ENCODE peak calls at places on chromosomes 5 and 9, in seven cellular contexts. V is ovary, Q is spleen, Y is A549, F is lower leg skin, U is heart left ventricle, A is adrenal gland. M is an unnamed sample.

GRCh38 chr5:59577485-59577884 is 316.0 kb downstream of the PDE4D start:
- DNase-seq in Y (no peak), Q (no peak), V (no peak), F (no peak), A (no peak), U (no peak), M (no peak)

GRCh38 chr9:13213337-13213736 is 66.2 kb downstream of the MPDZ start:
- DNase-seq in Q (no peak), U (no peak), A (no peak), V (no peak), F (no peak), Y (peak; percentile 8), M (no peak)

GRCh38 chr5:77267496-77267895 is 57.0 kb downstream of the PDE8B start:
- DNase-seq in A (no peak), Y (no peak), Q (no peak), F (no peak), U (no peak), V (no peak), M (no peak)

GRCh38 chr5:139271201-139272027 is 22.1 kb upstream of the MATR3 start:
- DNase-seq in V (no peak), Q (no peak), U (no peak), F (no peak), Y (no peak), A (no peak), M (no peak)

GRCh38 chr5:149759986-149760699 is 30.0 kb downstream of the PPARGC1B start:
- DNase-seq in U (no peak), F (no peak), A (no peak), Y (no peak), Q (peak; percentile 50), V (no peak), M (no peak)

GRCh38 chr5:92665506-92665905 is 915.5 kb downstream of the NR2F1-AS1 start:
- DNase-seq in Y (no peak), Q (no peak), V (no peak), A (no peak), U (no peak), F (no peak), M (no peak)

GRCh38 chr5:57429513-57430120 is 53.0 kb downstream of the ACTBL2 start:
- DNase-seq in A (no peak), Y (no peak), Q (no peak), U (no peak), V (no peak), F (no peak), M (no peak)

GRCh38 chr5:122751293-122751753 is 23.6 kb upstream of the SNX2 start:
- DNase-seq in U (no peak), Y (no peak), V (no peak), Q (no peak), F (no peak), A (no peak), M (peak; percentile 42)

GRCh38 chr9:106731910-106732309 is 131.1 kb upstream of the ZNF462 start:
- DNase-seq in F (no peak), V (no peak), Y (no peak), A (no peak), U (no peak), Q (no peak), M (no peak)

GRCh38 chr9:92191801-92192200 is 76.6 kb upstream of the SPTLC1 start:
- DNase-seq in U (no peak), F (no peak), A (no peak), V (no peak), Q (no peak), Y (no peak), M (no peak)

GRCh38 chr9:121026260-121026691 is 23.8 kb downstream of the C5 start:
- DNase-seq in U (no peak), Q (no peak), V (no peak), A (no peak), F (no peak), Y (no peak), M (no peak)

GRCh38 chr9:93697352-93698139 is 121.2 kb downstream of the PHF2 start:
- DNase-seq in F (no peak), V (no peak), Q (peak; percentile 64), Y (no peak), U (peak; percentile 41), A (no peak), M (no peak)

GRCh38 chr9:447230-448025 is 232.8 kb downstream of the DOCK8 start:
- DNase-seq in U (no peak), A (no peak), V (no peak), Y (peak; percentile 55), Q (no peak), F (no peak), M (peak; percentile 52)

GRCh38 chr5:44708611-44709010 is 100.1 kb upstream of the MRPS30 start:
- DNase-seq in A (no peak), U (no peak), Q (no peak), V (no peak), Y (no peak), F (no peak), M (no peak)

GRCh38 chr9:94696545-94696944 is 30.0 kb upstream of the AOPEP start:
- DNase-seq in A (no peak), Q (no peak), Y (no peak), U (no peak), F (no peak), V (no peak), M (no peak)

GRCh38 chr5:172170251-172170701 is 17.7 kb downstream of the STK10 start:
- DNase-seq in Y (no peak), U (no peak), A (no peak), Q (no peak), V (no peak), F (no peak), M (no peak)

GRCh38 chr9:98191210-98191609 is 1.2 kb downstream of the CORO2A start:
- DNase-seq in Q (no peak), F (no peak), Y (no peak), A (no peak), V (no peak), U (no peak), M (no peak)

GRCh38 chr9:70609542-70610286 is 195.3 kb upstream of the KLF9 start:
- DNase-seq in V (no peak), Y (no peak), U (no peak), A (peak; percentile 83), Q (no peak), F (peak; percentile 45), M (peak; percentile 58)

GRCh38 chr5:1570975-1571374 is 47.2 kb upstream of the LPCAT1 start:
- DNase-seq in U (no peak), A (no peak), V (no peak), Q (no peak), F (no peak), Y (no peak), M (no peak)

GRCh38 chr5:79990598-79991507 is at the start of gene MTX3:
- DNase-seq in Q (peak; percentile 94), Y (peak; percentile 75), U (peak; percentile 90), F (peak; percentile 64), A (peak; percentile 81), V (peak; percentile 91), M (peak; percentile 70)
- TF ChIP-seq POLR2A in Q (no peak), Y (peak; percentile 68), U (no peak), F (no peak), A (peak; percentile 63), V (peak; percentile 33), M (peak; percentile 63)

DNA sequence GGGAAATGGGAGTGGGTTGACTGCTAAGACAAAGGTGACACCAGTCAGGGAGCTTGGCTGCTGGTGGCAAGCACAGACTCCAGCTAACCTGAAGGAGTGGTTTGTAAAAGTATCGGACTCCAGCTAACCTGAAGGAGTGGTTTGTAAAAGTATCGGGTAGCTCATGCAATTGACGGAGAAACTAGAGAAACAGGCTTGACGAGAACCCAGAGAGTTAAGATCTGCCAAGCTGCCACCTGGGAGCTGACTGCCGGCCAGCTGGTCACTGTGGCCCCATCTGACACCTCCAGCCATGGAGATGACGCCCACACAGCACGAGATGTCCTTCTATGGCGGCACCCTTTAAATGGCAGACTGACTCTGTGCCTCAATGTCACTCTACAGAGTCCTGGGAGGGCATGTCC is 28.3 kb upstream of the CRB2 start:
- DNase-seq in A (no peak), Y (no peak), F (peak; percentile 33), Q (no peak), V (no peak), U (no peak), M (no peak)
- TF ChIP-seq POLR2A in A (no peak), Y (no peak), F (no peak), Q (no peak), V (no peak), U (no peak), M (no peak)

DNA sequence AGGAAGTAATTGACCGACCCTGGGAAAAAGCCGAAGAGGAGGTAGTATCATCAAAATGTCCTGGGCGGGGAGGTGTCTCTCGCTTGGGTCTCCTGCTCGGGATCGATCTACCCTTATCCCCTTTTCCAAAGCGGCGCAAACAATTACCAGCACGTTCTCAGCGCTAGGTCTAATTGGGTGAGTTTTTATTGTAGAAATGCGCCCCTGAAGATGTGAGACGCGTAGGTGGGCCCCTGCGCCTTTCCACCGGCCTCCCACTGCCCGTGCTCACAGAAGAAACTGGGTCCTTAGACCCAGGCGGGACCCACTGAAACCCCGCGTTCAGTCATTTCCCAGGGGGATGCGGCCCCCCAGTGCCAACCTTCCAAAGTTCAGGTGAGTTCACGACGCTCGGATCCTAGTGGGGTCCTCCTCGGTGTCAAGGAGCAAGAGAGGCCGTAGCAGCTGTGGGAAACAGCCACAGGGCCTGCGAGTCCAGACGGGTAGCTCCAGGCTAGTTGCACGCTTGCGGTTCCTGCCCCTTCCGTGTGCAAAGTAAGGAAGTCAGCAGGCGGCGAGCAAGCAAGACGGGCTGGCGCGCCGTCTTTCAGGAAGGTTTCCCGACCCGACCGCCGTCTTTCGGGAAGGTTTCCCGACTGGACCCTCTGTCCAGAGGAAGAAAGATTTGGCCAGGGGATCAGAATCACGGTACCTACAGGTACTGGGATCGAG is 1.5 kb downstream of the SMIM32 start:
- DNase-seq in Y (no peak), V (no peak), A (no peak), U (no peak), Q (peak; percentile 66), F (no peak), M (no peak)
- TF ChIP-seq POLR2A in Y (no peak), V (no peak), A (no peak), U (no peak), Q (no peak), F (no peak), M (no peak)

GRCh38 chr9:126112135-126112720 is 214.4 kb upstream of the MVB12B start:
- DNase-seq in V (peak; percentile 4), A (no peak), F (no peak), U (no peak), Y (no peak), Q (peak; percentile 33), M (no peak)

GRCh38 chr9:126111556-126111955 is 215.1 kb upstream of the MVB12B start:
- DNase-seq in A (no peak), U (no peak), V (peak; percentile 1), F (no peak), Y (no peak), Q (peak; percentile 16), M (no peak)

GRCh38 chr9:126108240-126108639 is 218.4 kb upstream of the MVB12B start:
- DNase-seq in U (no peak), Q (peak; percentile 42), F (no peak), A (no peak), V (peak; percentile 20), Y (no peak), M (peak; percentile 26)

GRCh38 chr9:126107736-126108135 is 218.9 kb upstream of the MVB12B start:
- DNase-seq in Q (no peak), V (no peak), A (no peak), U (no peak), Y (no peak), F (no peak), M (no peak)

DNA sequence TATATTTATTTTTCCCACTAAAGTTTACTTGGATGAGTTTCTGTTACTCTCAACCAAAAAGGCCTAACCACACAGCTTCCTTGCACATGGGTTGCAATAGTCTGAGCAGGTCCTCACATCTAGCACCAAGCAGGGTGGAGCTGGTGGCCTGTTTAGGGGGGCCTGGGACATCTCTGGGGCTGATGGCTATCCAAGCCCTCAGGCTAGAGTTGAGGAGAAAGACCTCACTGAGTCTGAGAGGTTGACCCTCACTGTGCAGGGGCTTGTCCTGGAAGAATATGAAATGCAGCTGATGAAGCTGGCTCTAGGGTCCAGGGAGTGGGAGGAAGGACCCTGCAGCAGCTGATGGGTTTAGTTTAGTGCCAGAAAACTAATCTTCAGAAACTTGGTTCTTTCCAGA is 217.1 kb upstream of the MVB12B start:
- DNase-seq in F (no peak), U (no peak), V (peak; percentile 7), A (no peak), Q (peak; percentile 13), Y (no peak), M (no peak)
- TF ChIP-seq POLR2A in F (no peak), U (no peak), V (no peak), A (no peak), Q (no peak), Y (no peak), M (no peak)